ENCODE peak calls at places on chromosomes 1 and 21, in eight cellular contexts. H, R, Q, Z, O, J, P and N are unnamed samples.

GRCh38 chr1:45824607-45825006 is 21.2 kb downstream of the MAST2 start:
- DNase-seq in H (no peak), R (no peak), Q (no peak), Z (no peak), O (no peak), J (no peak), P (no peak), N (no peak)

GRCh38 chr1:2150836-2151235 is 43.7 kb downstream of the FAAP20 start:
- DNase-seq in H (no peak), R (no peak), Q (no peak), Z (no peak), O (no peak), J (no peak), P (no peak), N (no peak)

GRCh38 chr1:202046227-202046626 is 35.8 kb downstream of the ELF3 start:
- DNase-seq in H (no peak), R (no peak), Q (no peak), Z (no peak), O (no peak), J (no peak), P (no peak), N (no peak)

GRCh38 chr21:42681296-42682206 is 28.1 kb downstream of the PDE9A start:
- DNase-seq in H (no peak), R (no peak), Q (no peak), Z (no peak), O (no peak), J (no peak), P (no peak), N (no peak)

GRCh38 chr1:244989813-244990212 is 125.5 kb upstream of the HNRNPU start:
- DNase-seq in H (no peak), R (no peak), Q (no peak), Z (peak; percentile 59), O (no peak), J (no peak), P (no peak), N (no peak)

GRCh38 chr1:184487561-184488200 is 100.9 kb downstream of the C1orf21 start:
- DNase-seq in H (no peak), R (no peak), Q (no peak), Z (no peak), O (no peak), J (no peak), P (no peak), N (no peak)

GRCh38 chr1:44514673-44515072 is 109.6 kb downstream of the RNF220 start:
- DNase-seq in H (no peak), R (no peak), Q (no peak), Z (no peak), O (no peak), J (no peak), P (no peak), N (no peak)

GRCh38 chr1:169885207-169885606 is 8.5 kb downstream of the SCYL3 start:
- DNase-seq in H (no peak), R (no peak), Q (no peak), Z (peak; percentile 24), O (no peak), J (no peak), P (no peak), N (no peak)

GRCh38 chr1:226631229-226632000 is 82.9 kb downstream of the STUM start:
- DNase-seq in H (no peak), R (no peak), Q (no peak), Z (no peak), O (no peak), J (no peak), P (no peak), N (peak; percentile 11)

GRCh38 chr1:2594001-2594640 is 7.5 kb downstream of the PRXL2B start:
- DNase-seq in H (peak; percentile 70), R (peak; percentile 25), Q (no peak), Z (peak; percentile 34), O (no peak), J (peak; percentile 61), P (no peak), N (peak; percentile 66)

GRCh38 chr1:25534389-25534788 is 9.0 kb upstream of the LDLRAP1 start:
- DNase-seq in H (no peak), R (no peak), Q (no peak), Z (no peak), O (no peak), J (no peak), P (no peak), N (no peak)

GRCh38 chr1:155167166-155168104 is 5.7 kb downstream of the KRTCAP2 start:
- DNase-seq in H (peak; percentile 92), R (peak; percentile 81), Q (peak; percentile 47), Z (peak; percentile 86), O (peak; percentile 92), J (peak; percentile 90), P (peak; percentile 71), N (peak; percentile 88)

GRCh38 chr1:61533546-61533945 is 191.4 kb downstream of the TM2D1 start:
- DNase-seq in H (no peak), R (no peak), Q (no peak), Z (no peak), O (no peak), J (no peak), P (no peak), N (no peak)

GRCh38 chr1:150764617-150765090 is 924 bp downstream of the CTSS start:
- DNase-seq in H (no peak), R (peak; percentile 23), Q (peak; percentile 37), Z (peak; percentile 64), O (no peak), J (no peak), P (no peak), N (no peak)

GRCh38 chr21:34813266-34813886 is 144.6 kb downstream of the CLIC6 start:
- DNase-seq in H (no peak), R (peak; percentile 63), Q (no peak), Z (peak; percentile 78), O (no peak), J (no peak), P (no peak), N (no peak)

GRCh38 chr1:27589441-27589840 is 14.5 kb downstream of the AHDC1 start:
- DNase-seq in H (no peak), R (no peak), Q (no peak), Z (no peak), O (no peak), J (no peak), P (no peak), N (no peak)

GRCh38 chr1:216640100-216640499 is 83.1 kb downstream of the ESRRG start:
- DNase-seq in H (no peak), R (no peak), Q (no peak), Z (no peak), O (no peak), J (no peak), P (no peak), N (no peak)

GRCh38 chr1:102834688-102835320 is 273.5 kb downstream of the COL11A1 start:
- DNase-seq in H (no peak), R (no peak), Q (no peak), Z (peak; percentile 73), O (no peak), J (no peak), P (no peak), N (no peak)

GRCh38 chr1:230516890-230517289 is 90.8 kb upstream of the PGBD5 start:
- DNase-seq in H (no peak), R (no peak), Q (no peak), Z (no peak), O (no peak), J (no peak), P (no peak), N (no peak)

GRCh38 chr1:33088119-33088906 is 7.4 kb downstream of the AZIN2 start:
- DNase-seq in H (no peak), R (no peak), Q (no peak), Z (peak; percentile 24), O (no peak), J (no peak), P (no peak), N (no peak)

GRCh38 chr1:184075040-184076029 is 23.8 kb downstream of the TSEN15 start:
- DNase-seq in H (peak; percentile 30), R (peak; percentile 48), Q (peak; percentile 35), Z (peak; percentile 76), O (no peak), J (no peak), P (no peak), N (no peak)

GRCh38 chr1:23100074-23100748 is 68.4 kb downstream of the LUZP1 start:
- DNase-seq in H (no peak), R (peak; percentile 67), Q (no peak), Z (peak; percentile 96), O (peak; percentile 21), J (no peak), P (peak; percentile 19), N (no peak)

GRCh38 chr1:27145934-27146354 is 9.0 kb downstream of the SLC9A1 start:
- DNase-seq in H (peak; percentile 48), R (peak; percentile 65), Q (peak; percentile 56), Z (peak; percentile 95), O (no peak), J (no peak), P (no peak), N (no peak)